ENCODE peak calls at places on chromosome 21, in ten cellular contexts. H is upper lobe of right lung; S is HCEC 1CT; T is AG08395; N is choroid plexus epithelial cell; G is NCI-H2081; L is astrocyte; V is LHCN-M2; P is A673; E is CD8-positive, alpha-beta memory T cell. O is an unnamed sample.

GRCh38 chr21:34553199-34553952 is 41.4 kb upstream of the KCNE1 start:
- DNase-seq in H (no peak), S (peak), T (peak), N (peak), G (no peak), L (peak), V (peak), P (peak), E (no peak), O (no peak)

GRCh38 chr21:36210779-36211659 is 54.4 kb downstream of the DOP1B start:
- DNase-seq in H (no peak), S (no peak), T (no peak), N (peak), G (no peak), L (no peak), V (no peak), P (no peak), E (no peak), O (no peak)

GRCh38 chr21:45102391-45102932 is 28.1 kb downstream of the ADARB1 start:
- DNase-seq in H (no peak), S (peak), T (peak), N (peak), G (no peak), L (no peak), V (peak), P (peak), E (no peak), O (no peak)

GRCh38 chr21:42120904-42121535 is 49.9 kb downstream of the UMODL1 start:
- DNase-seq in H (no peak), S (no peak), T (no peak), N (no peak), G (no peak), L (no peak), V (no peak), P (no peak), E (no peak), O (no peak)

GRCh38 chr21:36839123-36839522 is 127.3 kb downstream of the HLCS start:
- DNase-seq in H (no peak), S (peak), T (peak), N (peak), G (no peak), L (peak), V (peak), P (no peak), E (no peak), O (no peak)

GRCh38 chr21:36323032-36323431 is 3.0 kb downstream of the MORC3 start:
- DNase-seq in H (no peak), S (peak), T (no peak), N (no peak), G (no peak), L (no peak), V (no peak), P (no peak), E (no peak), O (no peak)

GRCh38 chr21:30408782-30409494 is 13.1 kb downstream of the KRTAP13-1 start:
- DNase-seq in H (peak), S (no peak), T (peak), N (peak), G (peak), L (peak), V (no peak), P (peak), E (no peak), O (no peak)

GRCh38 chr21:44736291-44737004 is 25.1 kb upstream of the TSPEAR start:
- DNase-seq in H (peak), S (no peak), T (no peak), N (no peak), G (peak), L (no peak), V (no peak), P (no peak), E (no peak), O (no peak)

GRCh38 chr21:35637431-35637830 is 422.9 kb downstream of the SETD4 start:
- DNase-seq in H (no peak), S (peak), T (peak), N (peak), G (no peak), L (peak), V (peak), P (no peak), E (no peak), O (no peak)

GRCh38 chr21:39251326-39251725 is 62.1 kb downstream of the BRWD1 start:
- DNase-seq in H (no peak), S (no peak), T (no peak), N (peak), G (no peak), L (no peak), V (no peak), P (no peak), E (no peak), O (no peak)

GRCh38 chr21:16942703-16943102 is 570.1 kb upstream of the CXADR start:
- DNase-seq in H (no peak), S (no peak), T (no peak), N (peak), G (no peak), L (peak), V (peak), P (peak), E (no peak), O (no peak)

GRCh38 chr21:45326169-45326833 is 38.6 kb upstream of the POFUT2 start:
- DNase-seq in H (peak), S (peak), T (peak), N (no peak), G (no peak), L (no peak), V (peak), P (peak), E (no peak), O (no peak)

GRCh38 chr21:25835397-25835796 is 100.6 kb downstream of the GABPA start:
- DNase-seq in H (no peak), S (no peak), T (no peak), N (no peak), G (no peak), L (no peak), V (no peak), P (no peak), E (no peak), O (no peak)

O was measured in CD4-positive, alpha-beta T cell.